ENCODE peak calls at places on chromosomes 4 and X, in five cellular contexts. P is ovary, R is testis, K is small intestine, F is fibroblast of lung. H is an unnamed sample. For H3K4me1 and H3K9me3, the result is how much of the 10 kb centered on the place peaks cover.

GRCh38 chr4:123867910-123868587 is 471.5 kb downstream of the SPRY1 start:
- DNase-seq in F (no peak), P (no peak), R (no peak), K (no peak), H (no peak)

GRCh38 chrX:16633754-16634153 is 16.2 kb upstream of the S100G start:
- DNase-seq in K (no peak), P (no peak), F (peak), R (no peak), H (no peak)

GRCh38 chr4:25223770-25224375 is 10.0 kb upstream of the PI4K2B start:
- DNase-seq in K (no peak), F (peak), R (peak), P (no peak), H (no peak)

GRCh38 chrX:24858004-24858746 is 157.6 kb downstream of the ARX start:
- DNase-seq in K (no peak), F (peak), R (no peak), P (no peak), H (no peak)

GRCh38 chr4:123785515-123785914 is 388.9 kb downstream of the SPRY1 start:
- DNase-seq in P (peak), R (peak), F (peak), K (no peak), H (peak)

GRCh38 chr4:154579927-154580326 is 10.6 kb downstream of the FGA start:
- DNase-seq in R (no peak), F (no peak), P (no peak), K (no peak), H (no peak)

GRCh38 chr4:185504098-185505047 is 30.9 kb downstream of the PDLIM3 start:
- DNase-seq in R (peak), F (peak), P (peak), K (peak), H (peak)

GRCh38 chr4:136106753-136107152 is 1425.5 kb downstream of the PCDH18 start:
- DNase-seq in F (no peak), R (no peak), K (no peak), P (no peak), H (no peak)

GRCh38 chrX:16067886-16068515 is 55.4 kb upstream of the GRPR start:
- DNase-seq in R (no peak), P (no peak), K (no peak), F (no peak), H (no peak)

GRCh38 chr4:120132935-120133334 is 66.3 kb upstream of the MAD2L1 start:
- DNase-seq in R (no peak), F (peak), K (no peak), P (no peak), H (no peak)

GRCh38 chr4:186644737-186645261 is 78.9 kb downstream of the FAT1 start:
- DNase-seq in F (peak), R (no peak), K (peak), P (no peak), H (no peak)

DNA sequence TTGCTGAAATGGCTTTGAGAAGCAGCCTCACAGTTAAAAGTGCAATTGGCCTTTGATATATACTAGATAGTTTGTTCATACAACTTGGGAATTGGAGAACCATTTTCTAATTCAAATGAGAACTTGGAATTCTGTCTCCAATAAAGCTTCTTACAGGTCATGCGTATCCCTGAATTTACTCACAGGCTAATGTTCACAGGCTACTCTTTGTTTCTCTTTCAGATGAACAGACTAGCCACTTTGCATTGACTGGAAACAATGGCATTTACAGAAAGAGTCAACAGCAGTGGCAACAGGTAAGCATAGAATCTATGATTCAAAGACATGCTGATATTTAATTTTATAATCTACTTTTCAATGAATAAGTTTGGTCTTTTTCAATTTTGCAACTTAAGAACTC is 13.5 kb downstream of the AFF1 start:
- DNase-seq in K (no peak), R (no peak), P (no peak), F (no peak), H (no peak)
- H3K27ac ChIP-seq in K (no peak), R (no peak), P (no peak), F (no peak), H (no peak)

GRCh38 chr4:105631818-105632400 is 76.6 kb downstream of the INTS12 start:
- DNase-seq in F (no peak), K (peak), R (no peak), P (no peak), H (no peak)
- H3K4me1 ChIP-seq in F (under half), K (under half), R (under half), P (under half), H (under half)

GRCh38 chr4:205097-205756 is 80.9 kb downstream of the ZNF718 start:
- DNase-seq in P (no peak), R (no peak), K (no peak), F (no peak), H (no peak)
- H3K9me3 ChIP-seq in P (under half), R (under half), K (under half), F (under half), H (under half)

GRCh38 chr4:168551945-168552695 is 55.3 kb downstream of the PALLD start:
- DNase-seq in P (no peak), R (no peak), K (no peak), F (no peak), H (no peak)

GRCh38 chr4:168553714-168554370 is 57.0 kb downstream of the PALLD start:
- DNase-seq in P (no peak), F (no peak), K (no peak), R (no peak), H (no peak)

GRCh38 chr4:168549145-168549544 is 52.3 kb downstream of the PALLD start:
- DNase-seq in P (no peak), R (no peak), F (no peak), K (no peak), H (no peak)

GRCh38 chr4:168550071-168550766 is 53.4 kb downstream of the PALLD start:
- DNase-seq in K (no peak), P (no peak), F (no peak), R (no peak), H (no peak)

GRCh38 chr4:168551211-168551610 is 54.4 kb downstream of the PALLD start:
- DNase-seq in R (no peak), F (peak), K (no peak), P (no peak), H (no peak)
- H3K27ac ChIP-seq in R (no peak), F (peak), K (no peak), P (no peak), H (no peak)

GRCh38 chr4:145218251-145218650 is 37.9 kb upstream of the OTUD4 start:
- DNase-seq in R (no peak), K (no peak), F (no peak), P (peak), H (no peak)

GRCh38 chr4:145216532-145216931 is 36.1 kb upstream of the OTUD4 start:
- DNase-seq in P (no peak), K (no peak), R (no peak), F (peak), H (no peak)

GRCh38 chr4:145213245-145213644 is 32.9 kb upstream of the OTUD4 start:
- DNase-seq in R (no peak), K (no peak), F (no peak), P (no peak), H (no peak)

GRCh38 chr4:145217339-145217738 is 37.0 kb upstream of the OTUD4 start:
- DNase-seq in F (no peak), R (no peak), K (no peak), P (no peak), H (no peak)
- H3K4me1 ChIP-seq in F (under half), R (under half), K (under half), P (under half), H (under half)

GRCh38 chrX:44101300-44101699 is 128.1 kb upstream of the NDP start:
- DNase-seq in P (no peak), F (no peak), K (peak), R (no peak), H (no peak)
- H3K9me3 ChIP-seq in P (under half), F (under half), K (under half), R (under half), H (under half)

GRCh38 chrX:13658602-13659001 is 5.7 kb downstream of the TCEANC start:
- DNase-seq in R (no peak), F (peak), K (peak), P (no peak), H (no peak)
- H3K27ac ChIP-seq in R (peak), F (no peak), K (no peak), P (no peak), H (peak)

GRCh38 chrX:81556880-81557279 is 355.0 kb downstream of the SH3BGRL start:
- DNase-seq in R (no peak), K (no peak), F (no peak), P (no peak), H (no peak)
- H3K4me1 ChIP-seq in R (under half), K (under half), F (under half), P (under half), H (under half)